ENCODE peak calls at places on chromosomes 2 and 18, in six cellular contexts. K, F, E, I, Y and M are unnamed samples.
A peak's percentile ranks its signal among the peaks of the same experiment; 100 is the strongest.

GRCh38 chr18:41949206-41949920 is 5.7 kb upstream of the PIK3C3 start:
- DNase-seq in K (no peak), F (no peak), E (no peak), I (no peak), Y (peak; percentile 31), M (no peak)

GRCh38 chr2:60484080-60484737 is 69.2 kb downstream of the BCL11A start:
- DNase-seq in K (peak; percentile 48), F (peak; percentile 92), E (peak; percentile 60), I (no peak), Y (peak; percentile 76), M (no peak)

GRCh38 chr2:72887836-72888437 is 729 bp downstream of the SPR start:
- DNase-seq in K (peak; percentile 93), F (peak; percentile 95), E (peak; percentile 92), I (peak; percentile 81), Y (peak; percentile 84), M (peak; percentile 85)

GRCh38 chr2:237293966-237294365 is 120.0 kb downstream of the COL6A3 start:
- DNase-seq in K (no peak), F (no peak), E (no peak), I (no peak), Y (peak; percentile 71), M (no peak)

GRCh38 chr18:68604256-68604655 is 110.7 kb downstream of the TMX3 start:
- DNase-seq in K (no peak), F (no peak), E (no peak), I (no peak), Y (peak; percentile 13), M (no peak)

GRCh38 chr18:75071484-75071785 is 137.5 kb downstream of the PTGR3 start:
- DNase-seq in K (no peak), F (no peak), E (no peak), I (no peak), Y (no peak), M (no peak)

GRCh38 chr2:113078350-113078839 is 10.6 kb downstream of the IL1F10 start:
- DNase-seq in K (no peak), F (no peak), E (no peak), I (no peak), Y (no peak), M (no peak)

GRCh38 chr18:64518191-64518590 is 369.3 kb upstream of the LINC00305 start:
- DNase-seq in K (no peak), F (no peak), E (no peak), I (no peak), Y (no peak), M (no peak)

GRCh38 chr2:45259547-45260160 is 250.4 kb upstream of the SIX2 start:
- DNase-seq in K (no peak), F (peak; percentile 40), E (no peak), I (no peak), Y (no peak), M (no peak)

GRCh38 chr2:235146871-235147565 is 195.2 kb downstream of the SH3BP4 start:
- DNase-seq in K (peak; percentile 8), F (no peak), E (no peak), I (no peak), Y (no peak), M (no peak)

GRCh38 chr18:48794251-48794970 is 156.4 kb downstream of the SMAD7 start:
- DNase-seq in K (no peak), F (no peak), E (no peak), I (no peak), Y (no peak), M (no peak)

GRCh38 chr2:98458207-98458606 is 13.5 kb downstream of the INPP4A start:
- DNase-seq in K (no peak), F (no peak), E (peak; percentile 45), I (no peak), Y (peak; percentile 60), M (no peak)

GRCh38 chr2:134173338-134174016 is 80.4 kb upstream of the MGAT5 start:
- DNase-seq in K (no peak), F (no peak), E (no peak), I (no peak), Y (no peak), M (no peak)

GRCh38 chr18:31274915-31275314 is 43.0 kb upstream of the DSG1 start:
- DNase-seq in K (no peak), F (no peak), E (peak; percentile 10), I (no peak), Y (no peak), M (no peak)

GRCh38 chr2:5691659-5692529 is at the start of gene SOX11:
- DNase-seq in K (peak; percentile 93), F (peak; percentile 97), E (peak; percentile 95), I (peak; percentile 74), Y (peak; percentile 95), M (peak; percentile 96)

GRCh38 chr2:162890690-162891311 is 52.2 kb upstream of the KCNH7 start:
- DNase-seq in K (no peak), F (peak; percentile 61), E (peak; percentile 78), I (no peak), Y (peak; percentile 40), M (peak; percentile 48)

GRCh38 chr2:240962371-240963064 is 35.9 kb upstream of the SNED1 start:
- DNase-seq in K (peak; percentile 31), F (no peak), E (peak; percentile 62), I (no peak), Y (no peak), M (peak; percentile 32)

GRCh38 chr18:79069792-79070151 is 578 bp downstream of the ATP9B start:
- DNase-seq in K (no peak), F (no peak), E (no peak), I (no peak), Y (no peak), M (no peak)

GRCh38 chr18:49094136-49094535 is 143.4 kb upstream of the SMAD7 start:
- DNase-seq in K (no peak), F (peak; percentile 3), E (peak; percentile 74), I (no peak), Y (peak; percentile 58), M (no peak)

GRCh38 chr18:45879681-45880655 is 54.5 kb downstream of the SIGLEC15 start:
- DNase-seq in K (peak; percentile 84), F (peak; percentile 81), E (peak; percentile 59), I (peak; percentile 71), Y (peak; percentile 65), M (peak; percentile 59)

GRCh38 chr2:60152226-60152833 is 401.1 kb downstream of the BCL11A start:
- DNase-seq in K (no peak), F (peak; percentile 64), E (peak; percentile 6), I (no peak), Y (peak; percentile 12), M (no peak)

GRCh38 chr2:172249986-172250385 is 147.3 kb upstream of the DLX2 start:
- DNase-seq in K (no peak), F (no peak), E (peak; percentile 90), I (no peak), Y (peak; percentile 89), M (no peak)

GRCh38 chr2:98805412-98806265 is 74.7 kb upstream of the MGAT4A start:
- DNase-seq in K (no peak), F (peak; percentile 49), E (peak; percentile 58), I (no peak), Y (peak; percentile 8), M (no peak)

GRCh38 chr2:191927319-191927867 is 80.5 kb upstream of the CAVIN2 start:
- DNase-seq in K (no peak), F (peak; percentile 45), E (peak; percentile 83), I (no peak), Y (peak; percentile 74), M (no peak)

GRCh38 chr2:79776461-79777146 is 263.8 kb downstream of the CTNNA2 start:
- DNase-seq in K (no peak), F (no peak), E (no peak), I (no peak), Y (no peak), M (no peak)

GRCh38 chr18:26710460-26711096 is 154.9 kb downstream of the AQP4 start:
- DNase-seq in K (no peak), F (peak; percentile 90), E (no peak), I (no peak), Y (no peak), M (no peak)

GRCh38 chr18:26706796-26707406 is 158.5 kb upstream of the KCTD1 start:
- DNase-seq in K (no peak), F (no peak), E (no peak), I (no peak), Y (no peak), M (no peak)

GRCh38 chr18:26711806-26712205 is 153.7 kb downstream of the AQP4 start:
- DNase-seq in K (no peak), F (no peak), E (no peak), I (no peak), Y (no peak), M (no peak)

GRCh38 chr18:26708814-26709717 is 156.4 kb downstream of the AQP4 start:
- DNase-seq in K (no peak), F (no peak), E (no peak), I (no peak), Y (no peak), M (peak; percentile 30)

GRCh38 chr18:26709897-26710296 is 155.6 kb downstream of the AQP4 start:
- DNase-seq in K (no peak), F (no peak), E (no peak), I (no peak), Y (no peak), M (no peak)
- H3K4me2 ChIP-seq in K (no peak overlapping the region), F (peak overlapping the region; percentile 22), E (no peak overlapping the region), I (no peak overlapping the region), Y (no peak overlapping the region), M (no peak overlapping the region)

GRCh38 chr2:22494156-22494555 is 890.8 kb upstream of the KLHL29 start:
- DNase-seq in K (no peak), F (no peak), E (no peak), I (no peak), Y (no peak), M (no peak)

GRCh38 chr2:22497789-22498188 is 887.2 kb upstream of the KLHL29 start:
- DNase-seq in K (no peak), F (no peak), E (no peak), I (no peak), Y (no peak), M (no peak)

GRCh38 chr2:22497064-22497463 is 887.9 kb upstream of the KLHL29 start:
- DNase-seq in K (no peak), F (no peak), E (no peak), I (no peak), Y (no peak), M (no peak)

GRCh38 chr2:22499082-22499844 is 885.7 kb upstream of the KLHL29 start:
- DNase-seq in K (no peak), F (peak; percentile 31), E (peak; percentile 46), I (no peak), Y (no peak), M (no peak)
- H2BK15ac ChIP-seq in K (no peak overlapping the region), F (no peak overlapping the region), E (no peak overlapping the region), I (no peak overlapping the region), Y (no peak overlapping the region), M (no peak overlapping the region)

GRCh38 chr18:40414155-40414754 is 1540.8 kb upstream of the PIK3C3 start:
- DNase-seq in K (no peak), F (no peak), E (peak; percentile 6), I (no peak), Y (peak; percentile 37), M (no peak)
- H3K4me2 ChIP-seq in K (no peak overlapping the region), F (no peak overlapping the region), E (no peak overlapping the region), I (no peak overlapping the region), Y (peak overlapping the region; percentile 17), M (no peak overlapping the region)

DNA sequence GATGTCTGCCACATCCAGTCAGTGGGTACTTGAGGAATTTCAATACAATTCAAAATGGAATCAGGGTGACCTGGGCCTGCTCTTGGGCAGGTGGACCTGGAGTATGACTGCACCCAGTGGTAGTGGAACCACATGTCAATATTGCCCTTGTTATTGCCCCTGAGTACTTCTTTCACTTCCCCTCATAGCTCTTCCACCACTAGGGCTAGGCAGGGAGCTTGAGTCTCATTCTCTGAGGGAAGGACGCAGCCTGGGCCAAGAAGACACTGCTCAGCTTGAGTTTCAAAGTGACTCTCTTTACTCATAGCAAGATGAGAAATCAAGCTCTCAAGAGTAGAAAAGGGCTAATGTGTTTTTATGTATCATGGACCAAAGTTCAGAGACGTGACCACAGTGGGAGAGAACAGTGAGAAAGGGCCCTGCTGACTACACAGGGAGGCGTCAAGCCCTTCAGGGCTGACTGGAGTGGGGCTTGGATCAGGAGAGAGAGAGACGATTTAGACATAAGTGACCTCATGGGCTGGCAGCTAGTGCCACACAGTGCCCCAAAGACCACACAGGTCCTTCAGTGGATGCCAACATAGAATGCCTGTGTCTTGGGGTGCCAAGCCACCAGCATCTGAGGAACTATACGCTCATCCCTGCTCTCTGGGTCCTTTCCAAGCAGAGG is 12.8 kb downstream of the PTMA start:
- DNase-seq in K (no peak), F (no peak), E (no peak), I (no peak), Y (no peak), M (no peak)
- H2BK15ac ChIP-seq in K (no peak overlapping the region), F (no peak overlapping the region), E (no peak overlapping the region), I (no peak overlapping the region), Y (no peak overlapping the region), M (no peak overlapping the region)